ENCODE peak calls at places on chromosome 5, in eight cellular contexts. N, J, V, W, K, T, Y and B are unnamed samples.

GRCh38 chr5:50580506-50580905 is 85.9 kb upstream of the PARP8 start:
- DNase-seq in N (no peak), J (no peak), V (no peak), W (peak), K (no peak), T (no peak), Y (no peak), B (no peak)

GRCh38 chr5:129400395-129400983 is 59.6 kb upstream of the ADAMTS19 start:
- DNase-seq in N (no peak), J (no peak), V (no peak), W (peak), K (no peak), T (peak), Y (no peak), B (no peak)

GRCh38 chr5:66796306-66797292 is 200.4 kb downstream of the MAST4 start:
- DNase-seq in N (no peak), J (no peak), V (no peak), W (peak), K (no peak), T (no peak), Y (peak), B (no peak)

GRCh38 chr5:39076101-39076756 is 2.0 kb upstream of the RICTOR start:
- DNase-seq in N (no peak), J (no peak), V (no peak), W (no peak), K (no peak), T (no peak), Y (no peak), B (no peak)

GRCh38 chr5:31048282-31048974 is 145.1 kb upstream of the CDH6 start:
- DNase-seq in N (no peak), J (no peak), V (no peak), W (peak), K (no peak), T (no peak), Y (no peak), B (no peak)

GRCh38 chr5:115415143-115415491 is 118.7 kb upstream of the CCDC112 start:
- DNase-seq in N (no peak), J (peak), V (no peak), W (peak), K (no peak), T (peak), Y (no peak), B (no peak)

GRCh38 chr5:146667633-146668032 is 151.6 kb upstream of the GPR151 start:
- DNase-seq in N (no peak), J (no peak), V (peak), W (peak), K (no peak), T (peak), Y (no peak), B (no peak)

GRCh38 chr5:139046551-139046950 is 151.6 kb downstream of the SIL1 start:
- DNase-seq in N (no peak), J (no peak), V (no peak), W (peak), K (no peak), T (no peak), Y (no peak), B (no peak)

GRCh38 chr5:135010502-135011354 is 23.3 kb downstream of the PITX1 start:
- DNase-seq in N (no peak), J (no peak), V (no peak), W (peak), K (no peak), T (no peak), Y (no peak), B (peak)

GRCh38 chr5:141182248-141182647 is at the start of gene PCDHB16:
- DNase-seq in N (no peak), J (no peak), V (no peak), W (peak), K (peak), T (peak), Y (peak), B (no peak)

GRCh38 chr5:171155621-171156020 is 153.4 kb upstream of the TLX3 start:
- DNase-seq in N (no peak), J (no peak), V (no peak), W (no peak), K (no peak), T (peak), Y (no peak), B (no peak)

DNA sequence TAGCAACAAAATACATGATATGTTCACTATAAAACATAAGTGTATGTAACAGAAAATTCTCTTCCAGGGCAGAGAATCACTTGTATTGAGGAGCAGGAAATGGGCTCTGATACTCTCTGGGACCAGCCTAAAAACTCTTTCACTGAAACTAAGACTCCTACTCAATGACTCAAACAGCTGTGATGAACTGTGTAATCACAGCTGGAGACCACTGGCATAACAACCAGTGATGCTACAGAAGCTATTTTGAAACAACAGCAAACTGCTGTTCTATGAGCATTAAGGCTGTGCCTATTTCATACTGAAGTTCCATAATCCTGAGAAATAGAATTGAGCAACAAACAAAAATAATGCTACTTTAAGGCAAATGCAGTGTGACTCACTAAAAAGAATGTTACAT is 594.0 kb downstream of the HINT1 start:
- DNase-seq in N (no peak), J (no peak), V (no peak), W (peak), K (no peak), T (no peak), Y (no peak), B (no peak)
- TF ChIP-seq CTCF in N (no peak), J (no peak), V (no peak), W (no peak), K (no peak), T (no peak), Y (no peak), B (no peak)

DNA sequence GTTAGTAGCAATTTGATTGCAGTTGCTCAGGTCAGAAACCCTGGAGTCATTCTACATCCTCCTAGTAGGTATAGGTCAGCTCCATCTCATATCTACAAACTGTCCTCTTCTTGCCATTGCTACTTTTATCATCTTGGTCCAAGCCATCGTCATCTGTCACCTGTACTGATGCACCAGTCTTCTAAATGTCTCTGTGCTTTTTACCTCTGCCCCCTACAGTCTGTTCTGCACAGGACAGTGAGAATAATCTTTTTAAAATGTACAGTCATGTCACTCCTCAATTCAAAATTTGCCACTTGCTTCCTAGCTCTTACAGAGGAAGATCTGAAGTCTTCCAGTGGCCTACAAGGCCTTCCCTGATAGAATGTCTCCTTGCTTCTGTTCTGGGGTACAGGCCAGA is 6.8 kb downstream of the NNT start:
- DNase-seq in N (no peak), J (no peak), V (no peak), W (peak), K (no peak), T (no peak), Y (no peak), B (no peak)
- TF ChIP-seq CTCF in N (no peak), J (no peak), V (peak), W (no peak), K (no peak), T (peak), Y (peak), B (no peak)

DNA sequence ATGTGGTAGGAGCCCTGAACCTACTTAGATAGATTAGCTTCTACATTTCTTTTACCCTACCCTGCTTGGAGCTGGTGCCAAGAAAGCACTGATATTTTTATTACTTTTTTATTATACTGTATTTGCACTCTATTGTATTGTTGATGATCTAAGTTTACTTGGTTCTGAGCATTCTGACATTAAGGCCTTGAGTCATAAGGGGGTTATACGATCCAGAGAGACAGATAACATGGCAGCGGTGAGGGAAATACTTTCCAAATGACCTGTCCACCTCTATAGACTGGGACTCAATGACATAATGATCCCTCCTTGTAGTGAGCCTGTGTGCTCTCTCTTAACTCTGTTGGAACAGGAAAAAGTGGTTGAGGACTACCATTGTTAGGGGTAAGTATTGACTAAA is 176.3 kb downstream of the MAN2A1 start:
- DNase-seq in N (no peak), J (no peak), V (no peak), W (no peak), K (no peak), T (peak), Y (no peak), B (no peak)
- TF ChIP-seq CTCF in N (no peak), J (no peak), V (no peak), W (no peak), K (no peak), T (no peak), Y (no peak), B (no peak)

GRCh38 chr5:111739423-111739822 is 17.6 kb downstream of the NREP start:
- DNase-seq in N (no peak), J (no peak), V (no peak), W (no peak), K (no peak), T (no peak), Y (no peak), B (no peak)

GRCh38 chr5:111735829-111736228 is 21.2 kb downstream of the NREP start:
- DNase-seq in N (no peak), J (no peak), V (peak), W (peak), K (no peak), T (no peak), Y (peak), B (no peak)

GRCh38 chr5:111741270-111741669 is 15.7 kb downstream of the NREP start:
- DNase-seq in N (no peak), J (no peak), V (no peak), W (no peak), K (no peak), T (no peak), Y (no peak), B (no peak)

GRCh38 chr5:111737716-111738115 is 19.3 kb downstream of the NREP start:
- DNase-seq in N (no peak), J (no peak), V (no peak), W (no peak), K (no peak), T (no peak), Y (no peak), B (no peak)

GRCh38 chr5:111738118-111738517 is 18.9 kb downstream of the NREP start:
- DNase-seq in N (no peak), J (no peak), V (no peak), W (no peak), K (no peak), T (no peak), Y (no peak), B (no peak)
- TF ChIP-seq CTCF in N (no peak), J (no peak), V (no peak), W (no peak), K (no peak), T (no peak), Y (no peak), B (no peak)